ENCODE peak calls at places on chromosome 13, in five cellular contexts. G is uterus, P is tibial artery, L is gastrocnemius medialis, V is hepatocyte. I is an unnamed sample. For H3K4me1 and H3K9me3, the result is how much of the 10 kb centered on the place peaks cover.

GRCh38 chr13:99766641-99767045 is 204.9 kb downstream of the ZIC5 start:
- DNase-seq in G (no peak), P (no peak), L (no peak), V (no peak), I (peak)

GRCh38 chr13:39385621-39386231 is 217.3 kb downstream of the LHFPL6 start:
- DNase-seq in G (no peak), P (no peak), L (no peak), V (no peak), I (peak)

GRCh38 chr13:99656092-99656745 is 154.9 kb downstream of the TM9SF2 start:
- DNase-seq in G (peak), P (peak), L (peak), V (peak), I (peak)

GRCh38 chr13:21673592-21674270 is 2.9 kb downstream of the FGF9 start:
- DNase-seq in G (no peak), P (no peak), L (no peak), V (peak), I (no peak)

GRCh38 chr13:29677627-29678026 is 82.1 kb upstream of the SLC7A1 start:
- DNase-seq in G (no peak), P (no peak), L (no peak), V (no peak), I (no peak)

GRCh38 chr13:41802684-41803554 is 158.0 kb downstream of the VWA8 start:
- DNase-seq in G (no peak), P (no peak), L (no peak), V (no peak), I (no peak)

GRCh38 chr13:42393573-42394360 is 121.8 kb downstream of the AKAP11 start:
- DNase-seq in G (no peak), P (no peak), L (no peak), V (no peak), I (no peak)

GRCh38 chr13:93963266-93964131 is 516.0 kb downstream of the DCT start:
- DNase-seq in G (no peak), P (no peak), L (no peak), V (peak), I (no peak)

GRCh38 chr13:52162279-52163101 is 3.1 kb upstream of the NEK3 start:
- DNase-seq in G (no peak), P (no peak), L (no peak), V (no peak), I (no peak)

GRCh38 chr13:40503966-40504591 is 162.4 kb downstream of the FOXO1 start:
- DNase-seq in G (no peak), P (peak), L (no peak), V (peak), I (no peak)

GRCh38 chr13:77876176-77876575 is 42.5 kb downstream of the EDNRB start:
- DNase-seq in G (no peak), P (no peak), L (no peak), V (peak), I (no peak)

GRCh38 chr13:59343132-59343531 is 820.6 kb downstream of the DIAPH3 start:
- DNase-seq in G (no peak), P (no peak), L (no peak), V (no peak), I (no peak)

GRCh38 chr13:114319441-114319871 is 5.2 kb downstream of the CHAMP1 start:
- DNase-seq in G (no peak), P (no peak), L (no peak), V (no peak), I (no peak)

GRCh38 chr13:98537740-98538139 is 39.2 kb downstream of the STK24 start:
- DNase-seq in G (no peak), P (no peak), L (no peak), V (no peak), I (no peak)

GRCh38 chr13:98537306-98537705 is 39.6 kb downstream of the STK24 start:
- DNase-seq in G (no peak), P (no peak), L (no peak), V (no peak), I (no peak)

GRCh38 chr13:98534821-98535220 is 42.1 kb downstream of the STK24 start:
- DNase-seq in G (no peak), P (no peak), L (no peak), V (no peak), I (no peak)

GRCh38 chr13:98535501-98536357 is 41.2 kb downstream of the STK24 start:
- DNase-seq in G (no peak), P (no peak), L (no peak), V (no peak), I (no peak)

DNA sequence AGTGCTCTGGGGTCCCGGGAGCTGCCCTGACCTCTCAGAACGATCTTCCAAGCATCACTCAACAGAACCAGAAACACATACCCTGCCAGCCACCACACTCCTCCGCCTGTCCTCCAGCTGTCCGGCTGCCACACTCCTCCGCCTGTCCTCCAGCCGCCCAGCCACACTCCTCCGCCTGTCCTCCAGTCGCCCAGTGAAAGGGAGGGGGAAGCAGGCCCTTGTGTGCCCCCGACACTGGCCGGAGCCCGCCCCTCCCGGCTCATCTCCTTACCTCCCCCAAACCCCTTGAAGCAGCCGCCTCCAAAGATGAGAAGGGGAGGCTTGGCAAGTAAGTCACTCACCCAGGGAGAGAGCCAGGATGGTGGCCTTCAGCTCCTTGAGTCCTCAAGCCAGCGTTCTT is 40.2 kb downstream of the STK24 start:
- DNase-seq in G (no peak), P (no peak), L (no peak), V (no peak), I (no peak)
- H3K4me1 ChIP-seq in G (under half), P (half or more), L (half or more), V (under half), I (under half)

GRCh38 chr13:18232994-18233782 is 948.4 kb downstream of the TUBA3C start:
- DNase-seq in G (no peak), P (no peak), L (no peak), V (no peak), I (no peak)

GRCh38 chr13:18235172-18235571 is 946.5 kb downstream of the TUBA3C start:
- DNase-seq in G (no peak), P (no peak), L (no peak), V (no peak), I (no peak)

GRCh38 chr13:18236528-18236815 is 945.2 kb downstream of the TUBA3C start:
- DNase-seq in G (no peak), P (no peak), L (no peak), V (no peak), I (no peak)

GRCh38 chr13:18233783-18234299 is 947.8 kb downstream of the TUBA3C start:
- DNase-seq in G (no peak), P (no peak), L (no peak), V (no peak), I (no peak)

GRCh38 chr13:18235756-18236527 is 945.7 kb downstream of the TUBA3C start:
- DNase-seq in G (no peak), P (no peak), L (no peak), V (no peak), I (no peak)
- H3K9me3 ChIP-seq in G (under half), P (under half), L (under half), V (under half), I (under half)

DNA sequence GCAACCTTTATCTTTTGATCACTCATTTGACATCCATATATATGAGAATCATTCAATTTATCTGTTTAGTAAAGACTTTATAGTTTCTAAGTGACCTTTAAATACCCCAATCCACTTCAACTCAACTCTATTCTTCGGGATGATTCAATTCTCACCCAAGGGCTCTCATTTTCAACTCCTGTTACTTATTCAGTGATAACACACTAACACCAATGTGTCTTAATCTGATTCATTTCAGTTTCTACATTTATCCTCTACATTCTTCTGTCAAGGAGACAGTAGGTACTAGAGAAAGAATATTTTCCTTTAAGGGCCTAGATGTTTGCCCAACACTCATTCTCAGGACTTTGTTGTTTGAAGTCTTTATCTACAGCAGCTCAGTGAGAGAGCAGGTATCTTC is 7.1 kb downstream of the ARGLU1 start:
- DNase-seq in G (no peak), P (no peak), L (no peak), V (no peak), I (no peak)
- H3K4me1 ChIP-seq in G (under half), P (half or more), L (half or more), V (under half), I (under half)

DNA sequence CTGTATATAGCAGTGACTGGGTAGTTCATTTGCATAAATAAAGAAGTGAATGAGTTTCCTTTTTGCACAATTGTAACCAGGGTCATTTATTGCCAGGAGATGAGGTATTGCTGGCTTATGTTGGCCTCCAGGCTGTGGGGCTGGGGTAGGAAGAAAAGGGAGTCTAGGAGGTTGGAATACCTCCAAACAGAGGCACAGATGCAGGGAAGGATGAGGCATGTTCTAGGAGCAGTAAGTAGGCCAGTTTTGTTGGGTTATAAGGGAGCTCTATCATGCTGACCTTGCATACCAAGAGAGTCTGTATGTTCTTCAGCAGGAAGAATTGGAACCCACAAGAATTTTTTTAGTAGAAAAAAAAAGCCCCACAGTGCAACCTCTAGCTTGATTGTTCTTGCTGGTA is 17.2 kb upstream of the CYSLTR2 start:
- DNase-seq in G (no peak), P (no peak), L (no peak), V (no peak), I (no peak)
- H3K9me3 ChIP-seq in G (under half), P (under half), L (under half), V (under half), I (under half)

I was measured in iPS DF 6.9.